ENCODE peak calls at places on chromosomes 11 and 22, in seven cellular contexts. B, P, X, A, T, M and J are unnamed samples.

GRCh38 chr11:16097543-16097942 is 258.8 kb downstream of the SOX6 start:
- DNase-seq in T (no peak), B (no peak), P (no peak), X (no peak), A (no peak), M (no peak), J (no peak)

GRCh38 chr11:79708319-79708928 is 267.6 kb upstream of the TENM4 start:
- DNase-seq in T (no peak), P (no peak), X (peak), B (no peak), A (no peak), M (peak), J (no peak)

GRCh38 chr22:44525872-44526271 is 27.8 kb upstream of the RTL6 start:
- DNase-seq in T (no peak), X (no peak), P (no peak), A (no peak), M (no peak), B (no peak), J (no peak)

GRCh38 chr11:122923302-122923701 is 40.7 kb downstream of the JHY start:
- DNase-seq in A (no peak), M (no peak), T (no peak), X (no peak), B (no peak), P (no peak), J (no peak)

GRCh38 chr22:50627452-50627913 is 469 bp downstream of the ARSA start:
- DNase-seq in T (no peak), P (peak), X (peak), A (peak), B (no peak), M (no peak), J (no peak)

GRCh38 chr11:95453616-95454118 is 222.7 kb upstream of the SESN3 start:
- DNase-seq in X (no peak), B (peak), T (peak), M (peak), A (peak), P (peak), J (no peak)

GRCh38 chr11:3920148-3920852 is 64.8 kb downstream of the STIM1 start:
- DNase-seq in T (peak), M (peak), P (peak), A (no peak), B (no peak), X (peak), J (no peak)

GRCh38 chr11:120185678-120186407 is 25.0 kb upstream of the OAF start:
- DNase-seq in T (peak), B (peak), A (peak), P (peak), M (no peak), X (no peak), J (peak)

GRCh38 chr22:49632199-49633009 is 195.3 kb downstream of the BRD1 start:
- DNase-seq in T (no peak), P (peak), X (no peak), A (peak), M (peak), B (peak), J (peak)

GRCh38 chr22:37012262-37012904 is 6.9 kb downstream of the TST start:
- DNase-seq in T (no peak), A (no peak), P (peak), M (no peak), B (no peak), X (no peak), J (no peak)

GRCh38 chr11:79485694-79486093 is 44.9 kb upstream of the TENM4 start:
- DNase-seq in B (no peak), T (no peak), A (no peak), X (no peak), M (no peak), P (no peak), J (no peak)

GRCh38 chr11:95835351-95835750 is 45.1 kb downstream of the CEP57 start:
- DNase-seq in B (no peak), T (no peak), M (no peak), P (no peak), A (no peak), X (no peak), J (no peak)

GRCh38 chr11:128324531-128325141 is 262.7 kb downstream of the ETS1 start:
- DNase-seq in P (no peak), T (no peak), X (no peak), A (no peak), M (no peak), B (no peak), J (no peak)

GRCh38 chr22:50281957-50282356 is 11.8 kb upstream of the MAPK11 start:
- DNase-seq in B (no peak), M (no peak), A (peak), X (no peak), P (peak), T (no peak), J (no peak)

GRCh38 chr11:128040603-128041002 is 546.8 kb downstream of the ETS1 start:
- DNase-seq in T (no peak), A (no peak), X (no peak), B (no peak), P (no peak), M (peak), J (no peak)

GRCh38 chr11:2420502-2421225 is 20.1 kb downstream of the TSSC4 start:
- DNase-seq in T (no peak), B (peak), X (peak), M (peak), P (peak), A (peak), J (peak)

GRCh38 chr11:10414181-10414580 is 40.9 kb upstream of the AMPD3 start:
- DNase-seq in P (no peak), B (no peak), M (no peak), A (no peak), T (no peak), X (no peak), J (no peak)

GRCh38 chr11:72605958-72606357 is 68.3 kb downstream of the PDE2A start:
- DNase-seq in P (no peak), A (no peak), X (no peak), T (no peak), M (no peak), B (no peak), J (no peak)

GRCh38 chr11:47791774-47792173 is 24.6 kb upstream of the FNBP4 start:
- DNase-seq in A (no peak), B (no peak), T (no peak), M (no peak), X (no peak), P (no peak), J (no peak)

DNA sequence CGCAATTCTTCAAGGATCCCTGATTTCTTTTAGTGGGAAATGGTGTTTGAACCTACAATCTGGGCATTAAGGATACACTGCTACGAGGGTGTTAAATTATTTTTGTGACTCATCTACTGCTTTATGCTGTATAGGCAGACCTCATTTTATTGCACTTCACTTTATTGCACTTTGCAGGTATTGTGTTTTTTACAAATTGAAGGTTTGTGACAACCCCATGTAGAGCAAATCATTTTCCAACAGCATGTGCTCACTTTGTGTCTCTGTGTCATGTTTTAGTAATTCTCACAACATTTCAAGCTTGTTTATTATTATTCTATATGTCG is 19.2 kb upstream of the MPZL2 start:
- DNase-seq in T (no peak), X (no peak), B (no peak), P (no peak), A (no peak), M (no peak), J (no peak)
- TF ChIP-seq CTCF in T (no peak), X (no peak), B (no peak), P (no peak), A (no peak), M (no peak), J (no peak)

DNA sequence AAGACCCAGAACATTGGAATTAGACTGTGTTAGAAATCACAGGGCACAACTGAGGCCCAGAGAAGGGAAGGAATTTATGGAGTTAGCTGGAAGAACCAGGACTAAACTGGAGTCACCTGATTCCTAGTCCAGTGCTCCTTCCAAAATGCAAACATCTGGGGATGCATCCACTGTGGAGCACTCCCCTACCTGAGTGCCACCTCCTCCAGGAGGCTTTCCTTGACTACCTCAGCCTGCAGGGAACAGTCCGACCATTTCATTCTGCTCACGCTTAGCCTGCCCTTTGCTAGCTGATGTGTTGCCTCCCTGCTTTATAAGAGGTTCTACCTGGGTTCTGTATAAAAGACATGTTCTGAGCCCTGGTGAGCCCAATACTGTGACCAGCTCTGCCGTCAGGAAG is 24.0 kb downstream of the CHRDL2 start:
- DNase-seq in M (no peak), B (no peak), T (no peak), X (no peak), A (no peak), P (no peak), J (no peak)
- TF ChIP-seq CTCF in M (no peak), B (no peak), T (no peak), X (no peak), A (no peak), P (no peak), J (no peak)

GRCh38 chr11:61564936-61565696 is 15.8 kb downstream of the SYT7 start:
- DNase-seq in X (no peak), B (no peak), P (no peak), A (no peak), M (no peak), T (no peak), J (no peak)

GRCh38 chr11:61571869-61572268 is 9.0 kb downstream of the SYT7 start:
- DNase-seq in X (no peak), A (no peak), M (no peak), T (no peak), B (no peak), P (no peak), J (no peak)

GRCh38 chr11:61571337-61571736 is 9.5 kb downstream of the SYT7 start:
- DNase-seq in T (no peak), P (no peak), B (peak), A (no peak), X (no peak), M (no peak), J (no peak)

GRCh38 chr11:61569701-61570100 is 11.2 kb downstream of the SYT7 start:
- DNase-seq in P (no peak), M (no peak), B (no peak), A (no peak), T (no peak), X (no peak), J (no peak)

GRCh38 chr11:61567286-61568061 is 13.4 kb downstream of the SYT7 start:
- DNase-seq in T (no peak), A (peak), X (peak), B (peak), M (peak), P (peak), J (peak)
- TF ChIP-seq CTCF in T (no peak), A (peak), X (peak), B (no peak), M (no peak), P (no peak), J (peak)

DNA sequence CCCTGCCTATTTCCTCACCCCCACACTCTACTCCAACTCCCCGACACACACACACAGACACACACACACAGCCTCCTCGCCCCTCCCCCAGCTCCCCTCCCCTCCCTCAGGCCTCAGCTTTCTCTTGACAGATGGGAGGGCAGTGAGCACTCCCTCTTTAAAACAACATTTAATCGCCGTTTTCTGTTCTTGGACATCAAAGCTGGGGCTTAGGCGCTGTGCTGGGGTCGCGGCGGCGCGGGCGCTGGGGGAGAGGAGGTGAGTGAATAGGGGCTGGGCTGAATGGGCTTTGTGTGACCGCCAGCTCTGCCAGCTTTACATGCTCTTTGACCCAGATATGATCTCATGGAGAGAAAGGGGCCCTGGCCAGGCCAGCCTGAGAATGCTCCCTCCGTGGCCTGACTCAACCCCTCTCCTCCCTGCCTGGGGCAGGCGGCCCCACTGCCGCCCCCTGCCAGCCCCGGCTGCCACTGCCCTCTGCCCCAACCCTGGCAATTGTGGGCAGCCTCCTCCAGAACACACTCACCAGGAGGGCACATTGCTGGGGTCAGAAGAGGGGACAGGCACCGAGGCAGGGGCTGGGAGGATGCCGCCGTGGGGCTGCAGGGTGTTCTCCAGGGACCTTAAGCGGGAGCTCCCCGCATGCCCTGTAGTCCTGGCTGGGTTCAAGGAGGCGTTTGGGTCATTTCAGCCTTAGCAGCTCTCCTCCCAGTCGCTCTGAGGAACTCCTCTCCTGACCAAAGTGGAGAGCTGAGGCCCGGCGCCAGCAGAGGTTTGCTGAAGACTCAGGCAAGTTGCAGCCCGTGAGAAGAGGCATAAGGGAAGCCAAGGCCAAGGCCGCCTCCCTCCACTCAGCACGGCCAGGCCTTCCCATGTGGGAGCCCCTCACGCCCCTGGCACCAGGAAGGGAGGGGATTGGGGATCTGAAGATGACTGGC is 38.3 kb upstream of the NNMT start:
- DNase-seq in A (peak), T (peak), X (no peak), B (peak), P (no peak), M (peak), J (peak)
- TF ChIP-seq CTCF in A (no peak), T (no peak), X (no peak), B (peak), P (no peak), M (peak), J (peak)

GRCh38 chr11:131351848-131352247 is 18.6 kb upstream of the NTM start:
- DNase-seq in T (no peak), P (no peak), X (no peak), B (no peak), M (no peak), A (no peak), J (no peak)

GRCh38 chr11:131353761-131354160 is 16.7 kb upstream of the NTM start:
- DNase-seq in B (no peak), P (no peak), A (no peak), T (no peak), M (no peak), X (no peak), J (no peak)

GRCh38 chr11:131354251-131354701 is 16.1 kb upstream of the NTM start:
- DNase-seq in A (no peak), B (no peak), P (no peak), X (no peak), M (no peak), T (no peak), J (no peak)

GRCh38 chr11:131356201-131356600 is 14.2 kb upstream of the NTM start:
- DNase-seq in T (no peak), B (no peak), M (no peak), X (no peak), P (no peak), A (no peak), J (no peak)
- TF ChIP-seq CTCF in T (no peak), B (no peak), M (no peak), X (no peak), P (no peak), A (no peak), J (no peak)

DNA sequence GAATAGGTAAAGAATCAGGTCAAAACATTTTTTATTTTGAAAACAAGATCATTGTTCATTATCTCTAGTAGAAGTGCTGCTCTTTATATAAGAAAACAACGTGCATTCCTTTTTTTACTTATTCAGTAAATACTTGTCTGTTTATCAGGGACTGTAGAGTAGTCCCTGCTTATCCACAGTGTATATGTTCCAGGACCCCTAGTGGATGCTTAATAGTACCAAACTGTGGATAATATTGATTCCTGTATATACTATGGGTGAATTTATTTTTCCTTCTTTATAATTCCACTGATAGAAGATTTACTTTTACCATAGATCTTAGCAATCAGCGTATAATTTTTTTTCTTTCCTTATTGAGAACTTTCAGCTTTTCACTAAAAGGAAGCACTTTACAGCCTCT is 32.6 kb downstream of the CEP295 start:
- DNase-seq in M (peak), X (no peak), B (no peak), A (no peak), P (no peak), T (no peak), J (no peak)
- TF ChIP-seq CTCF in M (peak), X (no peak), B (no peak), A (no peak), P (no peak), T (no peak), J (peak)

DNA sequence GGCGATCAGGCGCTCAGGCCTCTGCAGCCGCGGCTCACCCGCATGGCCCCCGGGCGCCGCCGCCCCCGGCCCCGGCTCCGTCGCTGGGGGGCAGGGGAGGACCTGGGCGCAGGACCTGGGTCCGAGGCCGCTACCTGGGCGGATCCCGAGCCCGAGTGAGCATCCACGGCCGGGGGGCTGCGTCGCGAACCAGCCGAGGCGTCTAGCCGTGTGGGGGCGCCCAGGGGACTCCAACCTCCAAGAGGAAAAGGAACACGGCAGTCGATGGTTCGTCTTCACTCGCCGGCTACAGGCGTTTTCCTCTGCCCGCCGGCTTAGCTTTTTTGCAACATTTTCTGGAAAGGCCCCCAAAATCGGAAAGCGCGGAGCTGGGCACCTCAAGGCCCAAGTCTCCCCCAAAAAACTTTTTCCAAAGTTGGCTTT is 698 bp downstream of the PDGFB start:
- DNase-seq in P (no peak), T (no peak), A (peak), M (no peak), B (no peak), X (no peak), J (no peak)
- TF ChIP-seq CTCF in P (no peak), T (no peak), A (no peak), M (no peak), B (no peak), X (no peak), J (no peak)

DNA sequence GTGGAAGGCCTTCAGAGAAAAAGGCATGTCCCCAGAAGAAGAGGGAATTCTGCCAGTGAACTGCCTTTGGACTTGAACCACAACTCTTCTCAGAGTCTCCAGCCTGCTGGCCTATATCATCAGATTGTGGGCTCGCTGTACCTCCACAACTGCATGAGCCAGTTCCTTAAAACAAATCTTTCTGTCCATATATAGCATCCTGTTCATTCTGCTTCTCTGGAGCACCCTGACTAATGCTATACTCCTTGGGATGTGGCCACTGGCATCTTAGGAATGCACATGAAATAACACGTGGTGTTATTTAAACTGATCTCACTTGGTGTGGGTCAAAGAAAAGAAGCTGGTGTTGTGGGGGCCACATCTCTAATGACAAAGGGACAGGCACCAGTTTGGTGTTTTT is 58.3 kb upstream of the VSTM5 start:
- DNase-seq in T (no peak), A (no peak), M (peak), X (no peak), B (no peak), P (no peak), J (no peak)
- TF ChIP-seq CTCF in T (no peak), A (no peak), M (no peak), X (no peak), B (no peak), P (no peak), J (no peak)

GRCh38 chr22:17268501-17269223 is 49.4 kb upstream of the ADA2 start:
- DNase-seq in T (no peak), X (peak), B (no peak), M (no peak), A (no peak), P (no peak), J (no peak)
- TF ChIP-seq CTCF in T (no peak), X (peak), B (peak), M (no peak), A (no peak), P (no peak), J (peak)

GRCh38 chr11:62601364-62602140 is at the start of gene MTA2:
- DNase-seq in X (peak), T (peak), P (peak), A (peak), B (peak), M (peak), J (peak)
- TF ChIP-seq CTCF in X (no peak), T (no peak), P (no peak), A (no peak), B (peak), M (no peak), J (no peak)